ENCODE peak calls at places on chromosomes 12 and 14, in six cellular contexts. M is substantia nigra; X is DND-41; R is effector memory CD4-positive, alpha-beta T cell; Z is HCT116; U is aorta. K is an unnamed sample.

GRCh38 chr12:5581616-5582367 is 149.9 kb downstream of the NTF3 start:
- DNase-seq in Z (no peak), M (no peak), X (no peak), R (no peak), U (no peak), K (no peak)

GRCh38 chr14:85856430-85856829 is 326.5 kb downstream of the FLRT2 start:
- DNase-seq in M (no peak), U (no peak), X (no peak), R (no peak), Z (no peak), K (no peak)

GRCh38 chr12:66497000-66497897 is 181.6 kb downstream of the GRIP1 start:
- DNase-seq in Z (no peak), M (no peak), X (no peak), R (no peak), U (no peak), K (no peak)

GRCh38 chr12:49872781-49873181 is 29.9 kb upstream of the BCDIN3D start:
- DNase-seq in X (no peak), R (no peak), M (peak), Z (no peak), U (no peak), K (no peak)

GRCh38 chr14:32724864-32725550 is 213.7 kb upstream of the NPAS3 start:
- DNase-seq in U (no peak), X (no peak), R (no peak), Z (no peak), M (no peak), K (no peak)

GRCh38 chr14:94571395-94571794 is 9.8 kb upstream of the SERPINA5 start:
- DNase-seq in Z (no peak), R (no peak), M (peak), X (no peak), U (no peak), K (no peak)

GRCh38 chr14:101714394-101714793 is 47.1 kb upstream of the PPP2R5C start:
- DNase-seq in M (no peak), X (no peak), Z (no peak), R (no peak), U (no peak), K (no peak)

GRCh38 chr12:32587536-32588346 is 91.4 kb upstream of the DNM1L start:
- DNase-seq in U (no peak), M (no peak), Z (no peak), R (no peak), X (no peak), K (no peak)

GRCh38 chr12:42481368-42481767 is 108.2 kb downstream of the PRICKLE1 start:
- DNase-seq in R (no peak), Z (no peak), U (no peak), M (no peak), X (no peak), K (no peak)

GRCh38 chr14:21894003-21894897 is 220.6 kb upstream of the OR4E1 start:
- DNase-seq in M (peak), R (peak), X (peak), U (no peak), Z (no peak), K (no peak)

GRCh38 chr14:22569749-22570131 is 19.3 kb downstream of the DAD1 start:
- DNase-seq in M (no peak), Z (no peak), X (no peak), U (no peak), R (no peak), K (no peak)

DNA sequence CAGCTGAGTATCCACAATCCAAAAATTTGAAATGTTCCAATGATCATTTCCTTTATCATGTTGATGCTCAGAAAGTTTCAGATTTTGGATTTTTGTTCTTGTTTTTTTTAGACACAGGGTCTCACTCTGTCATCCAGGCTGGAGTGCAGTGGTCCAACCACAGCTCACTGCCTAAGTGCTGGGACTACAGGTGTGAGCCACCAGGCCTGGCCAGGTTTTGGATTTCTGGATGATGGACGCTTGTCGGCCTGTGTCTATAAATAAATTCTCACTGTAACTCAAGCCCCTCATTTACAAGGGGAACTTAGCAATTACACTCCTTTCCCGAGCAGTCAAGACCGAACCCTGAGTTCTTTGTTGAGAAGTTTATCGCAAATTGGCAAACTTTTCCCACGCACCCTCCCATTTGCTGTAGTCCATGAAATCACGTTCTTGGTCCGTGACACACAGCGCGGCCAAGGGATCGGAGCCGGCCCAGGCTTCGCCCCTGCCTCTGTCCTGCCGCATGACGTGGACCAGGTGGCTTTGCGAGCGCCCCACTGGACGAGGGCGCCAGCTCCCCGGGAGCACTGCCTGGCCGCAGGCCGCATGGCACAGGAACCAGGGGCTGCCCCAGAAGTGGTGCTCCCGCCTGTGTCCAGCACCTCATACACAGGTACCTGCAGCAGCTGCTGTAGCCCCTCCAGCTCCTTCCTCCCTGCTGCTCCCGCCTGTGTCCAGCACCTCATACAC is 14.0 kb upstream of the ANKLE2 start:
- DNase-seq in R (no peak), Z (no peak), X (no peak), U (no peak), M (no peak), K (no peak)
- H3K27ac ChIP-seq in R (no peak), Z (no peak), X (no peak), U (no peak), M (no peak), K (peak)

DNA sequence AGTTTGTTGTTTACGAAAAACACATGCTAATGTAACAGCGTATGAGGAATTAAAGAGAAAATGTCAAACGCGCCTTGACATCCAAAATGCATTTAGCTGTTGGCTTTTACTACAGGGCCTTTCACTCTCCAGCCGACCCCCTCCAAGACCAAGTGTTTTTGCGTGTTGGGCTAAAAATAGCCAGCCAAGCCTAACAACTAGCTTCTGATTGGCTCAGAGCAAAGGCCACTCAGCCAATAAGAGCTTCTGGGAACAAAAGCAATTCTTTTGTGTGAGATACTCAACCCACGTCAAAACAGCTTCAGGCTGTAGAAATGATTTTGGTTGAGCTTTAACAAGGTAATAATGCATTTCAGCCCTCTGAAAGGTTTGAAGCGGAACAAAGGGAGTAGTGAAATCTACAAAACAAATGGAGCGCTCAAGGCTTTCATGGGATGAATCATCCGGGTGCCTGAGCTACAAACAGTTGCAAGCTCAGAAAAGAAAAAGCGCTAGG is 198.7 kb upstream of the DCN start:
- DNase-seq in U (peak), R (no peak), X (no peak), Z (no peak), M (peak), K (peak)
- H3K27ac ChIP-seq in U (no peak), R (no peak), X (no peak), Z (no peak), M (peak), K (peak)

GRCh38 chr12:77190022-77190421 is 124.7 kb upstream of the E2F7 start:
- DNase-seq in M (no peak), X (no peak), Z (no peak), U (no peak), R (no peak), K (no peak)
- H3K27ac ChIP-seq in M (no peak), X (no peak), Z (no peak), U (no peak), R (no peak), K (no peak)

GRCh38 chr14:37596790-37597189 is 1.4 kb downstream of the TTC6 start:
- DNase-seq in Z (no peak), R (no peak), X (no peak), U (no peak), M (no peak), K (no peak)

GRCh38 chr14:37598085-37598972 is 2.9 kb downstream of the TTC6 start:
- DNase-seq in M (no peak), R (no peak), Z (no peak), X (no peak), U (no peak), K (no peak)

GRCh38 chr14:37598973-37599526 is 3.6 kb downstream of the TTC6 start:
- DNase-seq in R (no peak), X (no peak), M (no peak), U (no peak), Z (no peak), K (no peak)

GRCh38 chr14:37595809-37596595 is 573 bp downstream of the TTC6 start:
- DNase-seq in R (peak), M (no peak), U (no peak), X (no peak), Z (peak), K (no peak)

GRCh38 chr14:37597538-37598084 is 2.2 kb downstream of the TTC6 start:
- DNase-seq in R (no peak), M (no peak), U (no peak), X (no peak), Z (no peak), K (no peak)
- H3K27ac ChIP-seq in R (no peak), M (no peak), U (no peak), X (no peak), Z (no peak), K (no peak)

GRCh38 chr14:38775986-38776385 is 327.0 kb downstream of the SEC23A start:
- DNase-seq in R (no peak), X (no peak), M (no peak), Z (no peak), U (no peak), K (no peak)
- H3K27ac ChIP-seq in R (no peak), X (no peak), M (no peak), Z (no peak), U (no peak), K (no peak)

DNA sequence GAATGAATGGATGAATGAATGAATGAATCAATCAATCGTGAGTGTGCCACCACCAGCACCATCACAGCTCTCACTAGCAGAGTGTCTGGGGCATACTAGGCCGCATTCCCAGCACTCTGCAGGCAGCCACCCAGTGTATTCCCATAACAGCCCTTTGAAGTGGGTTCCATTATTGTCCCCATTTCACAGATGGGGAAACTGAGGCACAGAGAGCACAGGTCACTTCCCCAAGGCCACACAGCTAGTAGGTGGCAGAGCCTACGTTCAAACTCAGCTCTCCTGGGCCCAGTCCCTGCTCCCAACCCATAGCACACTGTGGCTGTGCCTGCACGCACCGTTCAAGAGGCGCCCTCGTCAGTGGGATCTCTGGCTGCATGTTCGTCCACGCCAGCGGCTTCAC is 88.1 kb downstream of the RFLNA start:
- DNase-seq in U (no peak), R (no peak), M (no peak), X (no peak), Z (no peak), K (no peak)
- H3K27ac ChIP-seq in U (no peak), R (no peak), M (no peak), X (no peak), Z (no peak), K (peak)

DNA sequence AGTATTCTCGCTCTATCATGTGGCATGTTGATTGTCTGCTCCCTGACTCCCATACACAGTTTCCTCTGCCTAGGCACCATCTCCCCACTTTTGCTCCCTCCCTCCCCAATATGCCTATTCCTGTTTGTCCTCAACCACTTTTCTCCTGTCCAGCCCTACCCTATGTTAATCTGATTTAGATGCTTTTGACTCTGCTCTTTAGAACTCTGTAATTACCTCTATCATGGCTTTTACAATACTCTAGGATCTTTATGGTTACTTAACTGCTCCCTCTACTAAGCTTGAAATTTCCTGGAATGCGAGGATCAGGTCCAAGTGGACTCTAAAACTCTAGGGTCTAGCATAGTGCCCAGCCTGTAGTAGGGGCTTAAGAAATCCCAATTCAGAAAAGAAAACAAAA is 68.6 kb downstream of the TGFB3 start:
- DNase-seq in X (no peak), U (no peak), M (no peak), Z (no peak), R (no peak), K (no peak)
- H3K27ac ChIP-seq in X (no peak), U (no peak), M (no peak), Z (no peak), R (no peak), K (no peak)

DNA sequence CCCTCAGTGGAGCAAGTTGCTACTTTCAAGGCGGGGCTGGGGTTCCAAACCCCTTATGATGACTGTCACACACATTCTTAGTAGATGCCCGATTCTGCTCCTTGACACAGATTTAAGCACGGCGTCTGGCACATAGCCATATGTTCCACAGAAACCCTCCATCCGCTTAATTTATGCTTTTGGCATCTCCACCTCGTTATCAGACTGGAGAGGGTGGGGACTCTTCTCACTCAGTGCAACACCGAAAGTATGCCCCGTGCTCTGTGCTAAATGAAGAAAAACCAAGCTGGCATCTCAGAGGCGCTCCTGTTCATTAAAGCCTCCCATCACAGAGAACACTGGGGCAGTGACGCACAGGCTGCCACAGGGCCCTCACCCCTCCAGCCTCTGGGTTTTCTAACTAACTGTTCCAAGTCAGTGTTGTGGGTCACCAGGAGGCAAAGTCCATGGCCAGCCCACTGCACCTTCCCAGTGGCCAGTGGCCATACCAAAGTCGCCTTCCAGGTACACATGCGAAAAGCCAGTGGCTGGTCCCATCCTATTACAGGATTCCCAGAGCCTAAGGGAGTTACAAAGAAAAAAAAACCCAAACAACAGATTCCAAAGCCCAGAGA is 27.3 kb downstream of the CCDC88C start:
- DNase-seq in M (no peak), Z (no peak), X (no peak), U (no peak), R (no peak), K (no peak)
- H3K27ac ChIP-seq in M (no peak), Z (no peak), X (no peak), U (no peak), R (peak), K (no peak)

DNA sequence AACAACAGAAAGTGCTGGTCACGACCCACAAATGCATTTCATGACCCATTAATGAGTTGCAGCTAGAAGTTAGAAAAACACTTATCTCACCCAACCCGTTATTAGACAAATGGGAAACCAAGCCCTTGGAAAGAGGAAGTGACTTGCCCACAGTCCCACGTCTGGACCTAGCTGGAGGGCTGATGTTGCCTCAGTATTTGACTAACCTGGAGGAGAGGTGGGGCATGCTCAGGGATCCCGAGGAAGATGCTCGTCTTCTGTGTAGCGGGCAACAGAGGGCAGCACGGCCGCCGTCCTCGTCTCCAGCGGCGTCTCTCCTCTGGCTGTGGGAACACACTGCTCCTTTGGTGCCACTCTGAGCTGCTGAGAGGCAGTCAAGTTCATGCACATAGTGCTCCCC is 12.7 kb downstream of the CCND2 start:
- DNase-seq in X (no peak), R (no peak), M (no peak), U (no peak), Z (no peak), K (no peak)
- H3K27ac ChIP-seq in X (no peak), R (no peak), M (no peak), U (no peak), Z (no peak), K (no peak)

GRCh38 chr12:57899010-57899662 is 42.2 kb upstream of the ATP23 start:
- DNase-seq in M (no peak), U (peak), R (peak), Z (no peak), X (peak), K (no peak)
- H3K27ac ChIP-seq in M (no peak), U (no peak), R (peak), Z (no peak), X (no peak), K (peak)